ENCODE peak calls at places on chromosome 22, in ten cellular contexts. One of them, this sample, is unnamed.

GRCh38 chr22:35149149-35149548 is 83.2 kb downstream of the ISX start:
- DNase-seq in foreskin fibroblast: no peak
- DNase-seq in AG04450: no peak
- DNase-seq in cardiac fibroblast: peak; percentile 7
- DNase-seq in mesothelial cell of epicardium: no peak
- DNase-seq in HFF-Myc: no peak
- DNase-seq in ovary: no peak
- DNase-seq in lung: no peak
- DNase-seq in fibroblast of lung: no peak
- DNase-seq in osteoblast: no peak
- DNase-seq in this sample: no peak

GRCh38 chr22:20751185-20751851 is 22.6 kb upstream of the SERPIND1 start:
- DNase-seq in ovary: no peak
- DNase-seq in HFF-Myc: no peak
- DNase-seq in mesothelial cell of epicardium: no peak
- DNase-seq in cardiac fibroblast: peak; percentile 10
- DNase-seq in AG04450: no peak
- DNase-seq in foreskin fibroblast: no peak
- DNase-seq in lung: no peak
- DNase-seq in fibroblast of lung: peak; percentile 8
- DNase-seq in osteoblast: peak; percentile 15
- DNase-seq in this sample: no peak

GRCh38 chr22:35977136-35977535 is 51.5 kb downstream of the RBFOX2 start:
- DNase-seq in lung: no peak
- DNase-seq in ovary: no peak
- DNase-seq in osteoblast: no peak
- DNase-seq in HFF-Myc: no peak
- DNase-seq in fibroblast of lung: no peak
- DNase-seq in cardiac fibroblast: no peak
- DNase-seq in foreskin fibroblast: no peak
- DNase-seq in AG04450: peak; percentile 51
- DNase-seq in mesothelial cell of epicardium: no peak
- DNase-seq in this sample: no peak

GRCh38 chr22:46064236-46064965 is 85.9 kb upstream of the PPARA start:
- DNase-seq in ovary: no peak
- DNase-seq in AG04450: no peak
- DNase-seq in lung: no peak
- DNase-seq in mesothelial cell of epicardium: peak; percentile 3
- DNase-seq in fibroblast of lung: no peak
- DNase-seq in foreskin fibroblast: no peak
- DNase-seq in HFF-Myc: no peak
- DNase-seq in cardiac fibroblast: no peak
- DNase-seq in osteoblast: peak; percentile 95
- DNase-seq in this sample: no peak

GRCh38 chr22:40609216-40609615 is 27.3 kb downstream of the MRTFA start:
- DNase-seq in mesothelial cell of epicardium: no peak
- DNase-seq in HFF-Myc: no peak
- DNase-seq in fibroblast of lung: no peak
- DNase-seq in ovary: no peak
- DNase-seq in cardiac fibroblast: peak; percentile 51
- DNase-seq in lung: no peak
- DNase-seq in osteoblast: no peak
- DNase-seq in foreskin fibroblast: no peak
- DNase-seq in AG04450: no peak
- DNase-seq in this sample: no peak

GRCh38 chr22:35842954-35843353 is 125.3 kb downstream of the APOL5 start:
- DNase-seq in mesothelial cell of epicardium: no peak
- DNase-seq in AG04450: no peak
- DNase-seq in HFF-Myc: peak; percentile 48
- DNase-seq in osteoblast: peak; percentile 51
- DNase-seq in lung: peak; percentile 34
- DNase-seq in fibroblast of lung: peak; percentile 54
- DNase-seq in foreskin fibroblast: peak; percentile 38
- DNase-seq in cardiac fibroblast: peak; percentile 53
- DNase-seq in ovary: no peak
- DNase-seq in this sample: peak; percentile 28

GRCh38 chr22:46104170-46104880 is 46.0 kb upstream of the PPARA start:
- DNase-seq in mesothelial cell of epicardium: no peak
- DNase-seq in fibroblast of lung: no peak
- DNase-seq in cardiac fibroblast: no peak
- DNase-seq in lung: no peak
- DNase-seq in osteoblast: no peak
- DNase-seq in HFF-Myc: no peak
- DNase-seq in ovary: peak; percentile 89
- DNase-seq in AG04450: no peak
- DNase-seq in foreskin fibroblast: no peak
- DNase-seq in this sample: no peak

GRCh38 chr22:47094861-47095330 is 332.4 kb downstream of the TBC1D22A start:
- DNase-seq in mesothelial cell of epicardium: no peak
- DNase-seq in foreskin fibroblast: peak; percentile 40
- DNase-seq in fibroblast of lung: peak; percentile 53
- DNase-seq in AG04450: no peak
- DNase-seq in HFF-Myc: no peak
- DNase-seq in osteoblast: no peak
- DNase-seq in lung: no peak
- DNase-seq in cardiac fibroblast: peak; percentile 40
- DNase-seq in ovary: no peak
- DNase-seq in this sample: no peak

GRCh38 chr22:25899566-25899965 is 157.6 kb downstream of the MYO18B start:
- DNase-seq in cardiac fibroblast: no peak
- DNase-seq in osteoblast: no peak
- DNase-seq in ovary: no peak
- DNase-seq in foreskin fibroblast: no peak
- DNase-seq in fibroblast of lung: no peak
- DNase-seq in HFF-Myc: no peak
- DNase-seq in mesothelial cell of epicardium: no peak
- DNase-seq in lung: no peak
- DNase-seq in AG04450: no peak
- DNase-seq in this sample: no peak

GRCh38 chr22:25900880-25901279 is 158.9 kb downstream of the MYO18B start:
- DNase-seq in AG04450: no peak
- DNase-seq in ovary: no peak
- DNase-seq in HFF-Myc: no peak
- DNase-seq in osteoblast: no peak
- DNase-seq in lung: no peak
- DNase-seq in foreskin fibroblast: no peak
- DNase-seq in mesothelial cell of epicardium: no peak
- DNase-seq in fibroblast of lung: no peak
- DNase-seq in cardiac fibroblast: peak; percentile 4
- DNase-seq in this sample: no peak

GRCh38 chr22:25896592-25896991 is 154.6 kb downstream of the MYO18B start:
- DNase-seq in foreskin fibroblast: no peak
- DNase-seq in HFF-Myc: no peak
- DNase-seq in lung: no peak
- DNase-seq in cardiac fibroblast: no peak
- DNase-seq in osteoblast: no peak
- DNase-seq in ovary: no peak
- DNase-seq in mesothelial cell of epicardium: no peak
- DNase-seq in AG04450: no peak
- DNase-seq in fibroblast of lung: no peak
- DNase-seq in this sample: no peak

GRCh38 chr22:25900390-25900789 is 158.4 kb downstream of the MYO18B start:
- DNase-seq in AG04450: no peak
- DNase-seq in mesothelial cell of epicardium: no peak
- DNase-seq in HFF-Myc: no peak
- DNase-seq in cardiac fibroblast: no peak
- DNase-seq in osteoblast: no peak
- DNase-seq in lung: no peak
- DNase-seq in foreskin fibroblast: no peak
- DNase-seq in ovary: no peak
- DNase-seq in fibroblast of lung: no peak
- DNase-seq in this sample: no peak

GRCh38 chr22:25898707-25899365 is 156.8 kb downstream of the MYO18B start:
- DNase-seq in osteoblast: no peak
- DNase-seq in mesothelial cell of epicardium: no peak
- DNase-seq in foreskin fibroblast: no peak
- DNase-seq in fibroblast of lung: no peak
- DNase-seq in ovary: no peak
- DNase-seq in HFF-Myc: no peak
- DNase-seq in lung: no peak
- DNase-seq in AG04450: no peak
- DNase-seq in cardiac fibroblast: no peak
- DNase-seq in this sample: peak; percentile 14
- TF ChIP-seq CTCF in osteoblast: peak; percentile 42
- TF ChIP-seq CTCF in mesothelial cell of epicardium: no peak
- TF ChIP-seq CTCF in foreskin fibroblast: no peak
- TF ChIP-seq CTCF in fibroblast of lung: no peak
- TF ChIP-seq CTCF in ovary: no peak
- TF ChIP-seq CTCF in HFF-Myc: no peak
- TF ChIP-seq CTCF in lung: no peak
- TF ChIP-seq CTCF in AG04450: no peak
- TF ChIP-seq CTCF in cardiac fibroblast: peak; percentile 6
- TF ChIP-seq CTCF in this sample: peak; percentile 50

DNA sequence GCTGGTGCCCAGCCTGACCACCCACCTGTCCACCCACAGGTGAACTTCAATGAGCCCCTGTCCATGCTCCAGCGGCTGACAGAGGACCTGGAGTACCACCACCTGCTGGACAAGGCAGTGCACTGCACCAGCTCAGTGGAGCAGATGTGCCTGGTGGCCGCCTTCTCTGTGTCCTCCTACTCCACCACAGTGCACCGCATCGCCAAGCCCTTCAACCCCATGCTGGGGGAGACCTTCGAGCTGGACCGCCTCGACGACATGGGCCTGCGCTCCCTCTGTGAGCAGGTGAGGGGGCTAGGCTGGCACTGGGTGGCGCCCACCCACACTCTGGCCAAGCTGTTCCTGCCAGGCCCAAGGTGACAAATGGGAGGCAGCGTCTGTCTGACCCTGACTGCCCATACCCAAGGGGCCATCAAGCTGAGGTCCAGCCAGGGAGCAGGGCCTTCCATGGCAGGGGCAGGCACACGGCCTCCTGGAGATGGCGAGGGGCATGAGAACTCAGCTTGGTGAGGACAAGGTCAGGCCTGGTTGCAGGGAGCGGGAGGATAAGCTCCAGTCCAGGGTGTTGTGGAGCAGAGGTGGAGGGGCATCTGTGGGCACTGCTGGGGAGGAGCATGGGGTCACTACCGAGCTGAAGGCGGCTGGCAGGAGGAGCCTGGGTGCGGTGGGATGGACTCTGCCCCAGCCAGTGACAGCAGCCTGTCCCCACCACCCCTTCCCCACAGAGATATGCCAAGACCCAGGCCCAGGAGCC is 77.7 kb downstream of the MORC2 start:
- DNase-seq in AG04450: no peak
- DNase-seq in lung: no peak
- DNase-seq in mesothelial cell of epicardium: no peak
- DNase-seq in cardiac fibroblast: peak; percentile 34
- DNase-seq in ovary: no peak
- DNase-seq in HFF-Myc: peak; percentile 6
- DNase-seq in fibroblast of lung: peak; percentile 23
- DNase-seq in osteoblast: peak; percentile 94
- DNase-seq in foreskin fibroblast: no peak
- DNase-seq in this sample: peak; percentile 36
- TF ChIP-seq CTCF in AG04450: peak; percentile 74
- TF ChIP-seq CTCF in lung: peak; percentile 25
- TF ChIP-seq CTCF in mesothelial cell of epicardium: peak; percentile 71
- TF ChIP-seq CTCF in cardiac fibroblast: peak; percentile 96
- TF ChIP-seq CTCF in ovary: peak; percentile 33
- TF ChIP-seq CTCF in HFF-Myc: peak; percentile 70
- TF ChIP-seq CTCF in fibroblast of lung: peak; percentile 59
- TF ChIP-seq CTCF in osteoblast: peak; percentile 78
- TF ChIP-seq CTCF in foreskin fibroblast: peak; percentile 70
- TF ChIP-seq CTCF in this sample: peak; percentile 74

GRCh38 chr22:43945632-43946390 is 9.4 kb upstream of the SAMM50 start:
- DNase-seq in osteoblast: peak; percentile 96
- DNase-seq in foreskin fibroblast: peak; percentile 47
- DNase-seq in mesothelial cell of epicardium: no peak
- DNase-seq in ovary: peak; percentile 44
- DNase-seq in HFF-Myc: no peak
- DNase-seq in cardiac fibroblast: peak; percentile 75
- DNase-seq in AG04450: no peak
- DNase-seq in fibroblast of lung: peak; percentile 58
- DNase-seq in lung: peak; percentile 58
- DNase-seq in this sample: peak; percentile 68

GRCh38 chr22:43948836-43949235 is 6.4 kb upstream of the SAMM50 start:
- DNase-seq in osteoblast: peak; percentile 51
- DNase-seq in cardiac fibroblast: no peak
- DNase-seq in AG04450: no peak
- DNase-seq in mesothelial cell of epicardium: no peak
- DNase-seq in lung: no peak
- DNase-seq in ovary: no peak
- DNase-seq in foreskin fibroblast: no peak
- DNase-seq in HFF-Myc: peak; percentile 15
- DNase-seq in fibroblast of lung: no peak
- DNase-seq in this sample: no peak

GRCh38 chr22:43944670-43945430 is 10.4 kb upstream of the SAMM50 start:
- DNase-seq in fibroblast of lung: no peak
- DNase-seq in ovary: no peak
- DNase-seq in osteoblast: peak; percentile 31
- DNase-seq in HFF-Myc: no peak
- DNase-seq in mesothelial cell of epicardium: no peak
- DNase-seq in lung: no peak
- DNase-seq in cardiac fibroblast: no peak
- DNase-seq in AG04450: no peak
- DNase-seq in foreskin fibroblast: no peak
- DNase-seq in this sample: no peak

GRCh38 chr22:43941449-43941848 is 13.8 kb upstream of the SAMM50 start:
- DNase-seq in AG04450: no peak
- DNase-seq in HFF-Myc: no peak
- DNase-seq in mesothelial cell of epicardium: no peak
- DNase-seq in cardiac fibroblast: no peak
- DNase-seq in lung: no peak
- DNase-seq in foreskin fibroblast: no peak
- DNase-seq in ovary: no peak
- DNase-seq in osteoblast: peak; percentile 9
- DNase-seq in fibroblast of lung: no peak
- DNase-seq in this sample: no peak

GRCh38 chr22:43946391-43946680 is 8.9 kb upstream of the SAMM50 start:
- DNase-seq in mesothelial cell of epicardium: no peak
- DNase-seq in osteoblast: peak; percentile 62
- DNase-seq in ovary: no peak
- DNase-seq in AG04450: no peak
- DNase-seq in fibroblast of lung: no peak
- DNase-seq in cardiac fibroblast: no peak
- DNase-seq in foreskin fibroblast: no peak
- DNase-seq in HFF-Myc: no peak
- DNase-seq in lung: no peak
- DNase-seq in this sample: no peak
- TF ChIP-seq CTCF in mesothelial cell of epicardium: no peak
- TF ChIP-seq CTCF in osteoblast: no peak
- TF ChIP-seq CTCF in ovary: no peak
- TF ChIP-seq CTCF in AG04450: peak; percentile 2
- TF ChIP-seq CTCF in fibroblast of lung: no peak
- TF ChIP-seq CTCF in cardiac fibroblast: no peak
- TF ChIP-seq CTCF in foreskin fibroblast: no peak
- TF ChIP-seq CTCF in HFF-Myc: no peak
- TF ChIP-seq CTCF in lung: no peak
- TF ChIP-seq CTCF in this sample: no peak

DNA sequence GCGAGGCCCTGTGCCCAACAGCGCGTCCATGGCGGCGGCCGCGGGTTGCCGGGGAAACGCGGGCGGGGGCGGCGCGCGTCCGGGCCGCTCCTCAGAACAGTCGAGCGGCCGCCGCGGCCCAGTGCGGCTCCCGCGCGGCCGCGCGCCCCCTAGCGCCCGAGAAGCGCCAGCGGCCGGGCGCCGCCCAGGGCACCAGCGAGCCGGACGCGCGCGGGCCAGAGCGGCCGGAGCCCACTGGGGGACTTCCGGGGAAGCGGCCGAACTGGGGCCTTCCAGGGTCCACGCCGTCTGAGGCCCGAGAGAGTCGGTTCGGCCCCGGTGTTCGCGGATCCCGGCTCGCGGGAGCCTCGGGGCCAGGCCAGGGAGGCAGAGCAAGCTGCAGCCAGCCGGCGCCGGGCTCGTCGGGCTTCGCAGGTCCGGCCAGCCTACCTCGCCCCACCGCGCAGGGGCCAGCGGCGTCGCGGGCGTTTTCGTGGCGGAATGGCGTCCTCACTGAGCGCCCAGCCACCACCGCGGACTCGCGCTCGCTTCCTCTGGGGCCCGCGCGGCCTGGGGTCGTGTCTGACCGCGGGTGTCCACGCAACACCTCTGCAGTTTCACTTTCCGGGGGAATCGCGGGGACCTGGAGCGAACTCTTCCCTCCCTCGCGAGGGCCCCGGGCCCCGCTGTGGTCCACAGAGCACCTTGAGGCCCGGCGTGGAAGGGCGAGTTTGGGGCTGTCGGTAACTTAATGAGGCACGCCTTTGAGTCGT is at the start of gene DENND6B:
- DNase-seq in foreskin fibroblast: peak; percentile 77
- DNase-seq in ovary: peak; percentile 88
- DNase-seq in osteoblast: peak; percentile 99
- DNase-seq in AG04450: peak; percentile 33
- DNase-seq in HFF-Myc: no peak
- DNase-seq in mesothelial cell of epicardium: peak; percentile 85
- DNase-seq in cardiac fibroblast: peak; percentile 85
- DNase-seq in lung: peak; percentile 77
- DNase-seq in fibroblast of lung: peak; percentile 75
- DNase-seq in this sample: peak; percentile 69
- TF ChIP-seq CTCF in foreskin fibroblast: no peak
- TF ChIP-seq CTCF in ovary: peak; percentile 75
- TF ChIP-seq CTCF in osteoblast: peak; percentile 23
- TF ChIP-seq CTCF in AG04450: no peak
- TF ChIP-seq CTCF in HFF-Myc: peak; percentile 31
- TF ChIP-seq CTCF in mesothelial cell of epicardium: peak; percentile 63
- TF ChIP-seq CTCF in cardiac fibroblast: no peak
- TF ChIP-seq CTCF in lung: peak; percentile 51
- TF ChIP-seq CTCF in fibroblast of lung: peak; percentile 17
- TF ChIP-seq CTCF in this sample: peak; percentile 70

This sample was measured in neural crest cell.